ENCODE peak calls at places on chromosomes 3 and 15, in four cellular contexts. T, C, G and F are unnamed samples.

GRCh38 chr3:66075281-66075680 is 36.6 kb upstream of the MAGI1 start:
- DNase-seq in T (no peak), G (no peak), C (peak), F (no peak)

GRCh38 chr3:101850327-101851048 is 1.2 kb downstream of the NFKBIZ start:
- DNase-seq in T (no peak), G (peak), C (peak), F (no peak)

GRCh38 chr3:129503387-129504010 is 24.9 kb upstream of the RHO start:
- DNase-seq in T (no peak), G (no peak), C (no peak), F (no peak)

GRCh38 chr3:22157848-22158247 is 406.8 kb upstream of the ZNF385D start:
- DNase-seq in G (no peak), C (no peak), T (no peak), F (no peak)

GRCh38 chr15:77034620-77035467 is 36.1 kb downstream of the TSPAN3 start:
- DNase-seq in T (peak), G (peak), C (no peak), F (no peak)

GRCh38 chr3:69079269-69080159 is 651 bp downstream of the UBA3 start:
- DNase-seq in C (no peak), G (peak), T (peak), F (no peak)

GRCh38 chr3:42110631-42111030 is 19.5 kb downstream of the TRAK1 start:
- DNase-seq in T (no peak), C (no peak), G (no peak), F (no peak)

GRCh38 chr15:31222769-31223345 is 103.8 kb upstream of the KLF13 start:
- DNase-seq in G (no peak), C (no peak), T (no peak), F (no peak)

GRCh38 chr15:42914728-42915497 is 5.7 kb downstream of the TTBK2 start:
- DNase-seq in T (no peak), C (peak), G (no peak), F (no peak)

GRCh38 chr3:38950585-38950984 is 101.2 kb downstream of the SCN11A start:
- DNase-seq in C (no peak), G (no peak), T (no peak), F (no peak)
- TF ChIP-seq CTCF in C (no peak), G (no peak), T (no peak), F (no peak)

DNA sequence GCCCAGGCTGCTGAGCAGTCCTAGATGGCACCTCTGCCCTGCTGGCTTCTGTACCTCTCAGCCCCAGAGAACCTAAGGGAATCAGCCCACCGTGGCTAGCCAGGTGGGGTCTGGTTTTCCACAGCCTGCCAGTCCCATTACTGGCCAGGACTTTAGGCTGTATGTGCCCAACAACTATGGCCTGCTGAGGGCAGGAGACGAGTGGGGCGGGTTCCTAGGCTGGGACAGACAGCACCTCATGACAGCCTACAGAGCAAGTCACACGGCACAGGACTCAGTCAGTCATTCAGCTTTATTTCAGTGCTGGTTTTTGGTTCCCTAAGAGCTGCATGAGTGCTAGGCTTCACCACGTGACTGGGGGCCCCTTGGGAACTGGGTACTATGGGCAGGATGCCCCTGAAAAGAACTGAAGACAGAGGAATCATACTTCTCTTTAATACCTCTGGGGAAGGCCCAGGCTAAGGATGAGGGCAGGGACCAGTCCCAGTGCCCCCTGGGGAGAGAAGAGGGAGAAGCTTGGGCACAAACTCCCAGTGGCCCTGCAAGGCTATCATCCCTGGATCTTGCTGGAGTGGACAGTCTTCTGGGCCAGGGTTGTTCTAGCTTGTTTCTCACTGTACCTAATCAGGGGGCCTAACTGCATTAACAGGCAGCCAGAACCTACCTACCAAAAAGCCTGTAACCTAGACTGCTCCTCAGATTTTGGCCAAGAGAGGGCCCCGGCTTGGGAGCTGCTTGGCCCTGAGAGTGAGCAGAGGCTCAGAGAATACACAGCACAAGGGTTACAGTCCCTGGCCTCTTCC is 14.8 kb downstream of the CLK3 start:
- DNase-seq in G (no peak), C (no peak), T (no peak), F (no peak)
- TF ChIP-seq CTCF in G (no peak), C (no peak), T (no peak), F (no peak)

GRCh38 chr15:28097656-28098359 is 1.3 kb downstream of the OCA2 start:
- DNase-seq in T (no peak), C (no peak), G (no peak), F (no peak)

GRCh38 chr15:28100516-28101195 is 1.5 kb upstream of the OCA2 start:
- DNase-seq in C (no peak), G (no peak), T (no peak), F (no peak)

GRCh38 chr15:28099555-28100140 is 533 bp upstream of the OCA2 start:
- DNase-seq in G (no peak), C (no peak), T (no peak), F (peak)

GRCh38 chr15:28098360-28098765 is 752 bp downstream of the OCA2 start:
- DNase-seq in C (no peak), T (no peak), G (no peak), F (no peak)

DNA sequence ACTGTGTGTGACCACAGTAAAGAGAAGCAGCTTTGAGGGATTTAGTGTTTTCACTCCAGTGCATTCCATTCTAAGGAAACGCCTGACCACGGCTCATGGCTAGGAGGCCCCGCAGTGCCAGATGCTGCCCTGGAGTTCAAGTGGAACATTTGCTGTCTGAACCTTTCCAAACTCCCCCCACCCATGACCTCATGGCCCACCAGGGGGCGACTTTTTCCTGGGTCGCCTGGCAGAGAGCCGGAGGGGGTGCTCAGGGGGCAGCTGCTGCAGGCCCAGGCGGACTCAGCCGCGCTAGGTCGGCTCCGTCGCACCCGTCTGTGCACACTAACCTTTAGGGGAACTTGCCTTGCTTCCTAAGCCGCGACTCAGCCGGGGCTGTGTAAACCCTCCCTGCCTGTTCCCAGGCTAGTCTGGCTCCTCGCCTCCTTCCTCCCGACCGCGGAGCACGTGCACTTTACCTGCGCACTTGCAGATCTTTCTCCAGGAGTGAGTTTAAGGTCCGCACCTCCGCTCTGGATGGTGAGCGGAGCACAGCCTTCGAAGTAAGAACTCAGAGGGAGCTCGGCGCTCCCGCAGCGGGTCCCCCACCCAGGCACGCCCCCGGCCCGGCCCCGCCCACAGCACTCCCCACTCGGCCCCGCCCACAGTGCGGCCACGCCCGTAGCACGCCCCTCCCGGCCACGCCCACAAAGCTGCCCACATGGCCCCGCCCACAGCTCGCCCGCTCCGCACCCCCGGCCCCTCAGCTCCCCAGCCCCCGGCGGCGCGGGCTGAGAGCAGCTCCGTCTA is at the start of gene OCA2:
- DNase-seq in T (peak), G (no peak), C (peak), F (peak)
- TF ChIP-seq CTCF in T (peak), G (no peak), C (no peak), F (no peak)

DNA sequence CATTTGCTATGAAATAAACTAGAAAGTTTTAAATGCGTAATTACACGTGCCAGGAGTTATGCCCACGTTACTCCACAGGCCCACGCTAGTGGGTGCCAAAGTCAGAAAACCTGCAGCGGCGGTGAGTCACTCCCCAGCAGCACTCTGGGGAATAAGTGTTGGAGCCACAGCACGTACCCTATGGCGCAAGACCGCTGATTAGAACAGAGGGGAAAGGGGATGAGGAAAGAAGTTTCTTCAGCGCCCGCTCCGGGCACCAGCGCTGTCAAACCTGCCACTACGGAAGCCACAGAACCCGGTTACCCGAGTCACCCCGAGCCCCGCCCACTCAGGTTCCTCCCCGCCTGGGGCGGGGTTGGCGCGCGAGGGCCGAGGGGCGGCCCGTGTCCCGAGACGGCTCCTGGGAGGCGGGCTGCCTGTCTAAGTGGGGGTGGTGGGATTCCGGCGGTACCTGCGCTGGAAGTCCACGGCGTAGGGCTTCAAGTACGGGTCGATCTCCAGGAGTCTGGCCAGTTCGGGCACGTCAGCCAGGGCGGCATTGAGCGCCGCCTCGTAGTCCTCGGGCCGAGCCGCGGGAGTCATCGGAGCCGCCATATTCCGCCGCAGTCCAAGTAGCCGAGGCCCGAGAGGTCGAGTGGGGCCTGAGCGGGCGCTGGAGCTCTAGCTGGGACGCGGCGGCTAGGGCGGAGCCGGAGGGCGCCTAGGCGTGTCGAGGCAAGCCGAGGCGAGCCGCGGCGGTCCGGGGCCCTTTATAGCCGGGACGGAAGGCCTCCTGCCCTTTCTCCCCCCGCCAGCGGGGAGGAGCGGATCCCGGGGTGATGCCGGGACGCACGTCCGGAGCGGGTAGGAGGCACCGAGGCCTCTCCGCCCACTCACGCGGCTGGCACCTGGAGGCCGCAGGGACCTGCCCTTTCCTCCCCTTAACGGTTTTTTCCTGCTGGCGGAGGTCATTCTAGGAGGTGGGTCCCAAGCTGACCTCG is at the start of gene GBE1:
- DNase-seq in C (peak), T (peak), G (peak), F (peak)
- TF ChIP-seq CTCF in C (peak), T (peak), G (peak), F (peak)

DNA sequence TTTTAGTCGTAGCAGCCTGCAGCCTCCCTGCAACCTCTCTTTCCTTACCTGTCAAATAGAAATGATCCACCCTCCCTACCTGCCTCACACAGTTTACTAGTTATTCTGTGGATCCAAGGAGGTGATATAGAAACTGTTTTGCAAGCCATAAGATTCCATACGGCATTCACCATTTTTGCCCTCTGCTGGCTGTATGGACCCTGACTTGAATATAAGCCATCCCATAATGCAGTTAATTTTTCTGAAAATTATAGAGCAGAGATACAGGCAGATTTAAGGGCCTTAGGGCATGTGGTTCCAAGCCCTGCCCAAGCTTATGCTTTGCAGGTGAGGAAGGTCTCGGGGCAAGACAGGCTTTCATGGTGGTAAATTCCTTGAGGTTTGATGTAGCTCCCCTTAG is 63.7 kb downstream of the CPN2 start:
- DNase-seq in C (no peak), G (no peak), T (no peak), F (no peak)
- TF ChIP-seq CTCF in C (no peak), G (no peak), T (peak), F (no peak)

DNA sequence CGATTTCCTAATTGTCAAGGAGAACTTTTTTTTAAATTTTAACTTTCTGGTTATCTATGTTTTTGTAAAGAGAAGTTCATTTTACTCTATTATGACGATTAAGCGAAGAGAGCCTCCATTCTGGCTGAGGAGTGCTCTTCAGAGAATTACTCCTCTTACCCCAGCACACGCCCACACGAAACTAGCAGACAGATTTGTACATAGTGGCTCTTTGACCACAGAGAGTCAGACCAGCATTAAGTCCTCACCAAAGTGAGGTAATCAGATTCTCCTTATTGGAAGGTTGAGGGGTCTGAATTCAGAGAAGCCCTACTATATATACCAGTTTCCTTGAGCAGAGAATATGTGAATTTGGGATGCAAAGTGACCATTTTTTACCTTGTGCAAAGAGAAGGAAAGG is 204.8 kb upstream of the TSC22D2 start:
- DNase-seq in C (no peak), G (no peak), T (no peak), F (no peak)
- TF ChIP-seq CTCF in C (no peak), G (no peak), T (no peak), F (no peak)

DNA sequence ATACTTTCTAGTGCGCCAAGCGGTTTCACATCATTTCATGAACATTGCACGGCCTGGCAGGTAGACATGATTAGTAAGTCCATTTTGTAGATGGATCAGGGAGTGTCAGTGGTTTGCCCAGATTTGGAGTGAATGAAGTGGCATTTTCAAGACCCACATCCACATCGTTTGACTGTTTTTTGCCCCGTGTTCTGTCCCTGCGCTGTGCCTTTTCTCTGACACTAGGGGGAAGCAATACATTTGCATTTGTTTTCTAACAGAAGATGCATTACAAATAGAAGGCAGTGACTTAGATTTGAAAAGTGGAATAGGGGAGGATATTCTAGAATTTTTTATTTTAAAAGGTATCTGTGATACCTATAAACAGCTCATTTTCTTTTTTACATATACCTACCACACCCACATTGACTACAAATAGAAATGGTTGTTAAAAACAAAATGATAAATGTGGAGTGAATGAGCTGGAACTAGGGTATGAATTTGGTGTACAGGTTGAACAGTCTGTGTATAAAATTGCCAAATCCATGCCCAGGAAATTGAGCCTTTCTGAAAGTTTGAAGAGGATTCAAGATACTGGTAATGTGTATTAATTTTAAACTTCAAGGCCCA is 98.0 kb downstream of the USP13 start:
- DNase-seq in T (no peak), C (peak), G (peak), F (no peak)
- TF ChIP-seq CTCF in T (peak), C (peak), G (peak), F (no peak)

DNA sequence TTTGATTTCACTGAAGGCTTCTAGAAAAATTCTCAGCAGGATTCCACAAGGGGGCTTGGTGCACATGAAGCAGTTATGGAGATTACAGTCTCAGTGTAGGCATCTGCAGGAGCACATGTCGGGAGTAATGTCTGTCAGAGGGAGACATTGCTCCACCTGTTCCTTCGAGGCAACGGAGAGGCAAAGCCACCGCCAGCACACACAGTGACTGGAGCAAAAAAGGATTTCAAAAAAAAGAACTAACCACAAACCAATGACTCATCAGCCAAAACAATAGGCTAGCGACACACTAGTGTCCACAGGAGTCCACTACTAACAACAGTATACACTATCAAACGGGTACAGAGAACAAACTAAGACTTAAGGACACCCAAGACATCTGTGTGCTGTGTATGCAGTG is 68.9 kb downstream of the NPTN start:
- DNase-seq in C (peak), G (peak), T (no peak), F (no peak)
- TF ChIP-seq CTCF in C (peak), G (no peak), T (no peak), F (no peak)